ENCODE peak calls at places on chromosomes 7 and 10, in five cellular contexts. Z is HepG2, C is H1, J is K562, X is GM12878. S is an unnamed sample.

GRCh38 chr7:2785071-2785500 is 59.0 kb downstream of the GNA12 start:
- DNase-seq in C (no peak), J (no peak), Z (no peak), X (peak), S (no peak)

GRCh38 chr7:131071786-131072504 is 255.7 kb upstream of the MKLN1 start:
- DNase-seq in X (no peak), C (no peak), J (peak), Z (no peak), S (no peak)

GRCh38 chr10:2984682-2985081 is 82.7 kb upstream of the PFKP start:
- DNase-seq in Z (no peak), C (no peak), J (no peak), X (no peak), S (no peak)

GRCh38 chr10:87092356-87092860 is 2.2 kb downstream of the GLUD1 start:
- DNase-seq in J (no peak), X (no peak), Z (no peak), C (no peak), S (no peak)

GRCh38 chr10:133096616-133097269 is 9.0 kb downstream of the ADGRA1 start:
- DNase-seq in Z (no peak), J (no peak), C (no peak), X (no peak), S (no peak)

GRCh38 chr7:132430863-132431822 is 145.1 kb downstream of the PLXNA4 start:
- DNase-seq in X (no peak), J (no peak), C (no peak), Z (no peak), S (no peak)

GRCh38 chr10:18144928-18145327 is 4.7 kb downstream of the CACNB2 start:
- DNase-seq in C (no peak), J (no peak), X (no peak), Z (no peak), S (no peak)

GRCh38 chr7:4683884-4684565 is 1.9 kb downstream of the FOXK1 start:
- DNase-seq in C (no peak), X (peak), Z (peak), J (no peak), S (no peak)

GRCh38 chr7:40301486-40302065 is 166.8 kb downstream of the SUGCT start:
- DNase-seq in C (no peak), Z (no peak), X (no peak), J (no peak), S (no peak)

GRCh38 chr7:123522061-123522460 is 12.3 kb downstream of the IQUB start:
- DNase-seq in X (no peak), J (no peak), C (no peak), Z (no peak), S (no peak)

GRCh38 chr7:7803597-7804229 is 85.3 kb upstream of the RPA3 start:
- DNase-seq in J (no peak), Z (no peak), C (no peak), X (no peak), S (no peak)

GRCh38 chr10:12500406-12501303 is 151.3 kb downstream of the CAMK1D start:
- DNase-seq in Z (no peak), C (peak), X (no peak), J (no peak), S (no peak)

GRCh38 chr7:112157072-112157471 is 49.1 kb downstream of the DOCK4 start:
- DNase-seq in J (no peak), X (no peak), Z (no peak), C (no peak), S (no peak)

GRCh38 chr10:14560274-14560673 is 214.4 kb downstream of the FAM107B start:
- DNase-seq in Z (no peak), C (no peak), J (no peak), X (no peak), S (peak)

GRCh38 chr7:86091369-86091768 is 552.3 kb upstream of the GRM3 start:
- DNase-seq in J (no peak), X (no peak), Z (no peak), C (no peak), S (no peak)

GRCh38 chr10:48627984-48628609 is 23.2 kb upstream of the ARHGAP22 start:
- DNase-seq in Z (no peak), J (no peak), C (no peak), X (no peak), S (no peak)

GRCh38 chr10:48623607-48624132 is 18.8 kb upstream of the ARHGAP22 start:
- DNase-seq in Z (no peak), X (no peak), C (no peak), J (no peak), S (no peak)

GRCh38 chr10:48623009-48623408 is 18.1 kb upstream of the ARHGAP22 start:
- DNase-seq in Z (no peak), J (no peak), X (no peak), C (no peak), S (no peak)

GRCh38 chr10:48625013-48625412 is 20.1 kb upstream of the ARHGAP22 start:
- DNase-seq in Z (no peak), J (no peak), X (no peak), C (no peak), S (no peak)

DNA sequence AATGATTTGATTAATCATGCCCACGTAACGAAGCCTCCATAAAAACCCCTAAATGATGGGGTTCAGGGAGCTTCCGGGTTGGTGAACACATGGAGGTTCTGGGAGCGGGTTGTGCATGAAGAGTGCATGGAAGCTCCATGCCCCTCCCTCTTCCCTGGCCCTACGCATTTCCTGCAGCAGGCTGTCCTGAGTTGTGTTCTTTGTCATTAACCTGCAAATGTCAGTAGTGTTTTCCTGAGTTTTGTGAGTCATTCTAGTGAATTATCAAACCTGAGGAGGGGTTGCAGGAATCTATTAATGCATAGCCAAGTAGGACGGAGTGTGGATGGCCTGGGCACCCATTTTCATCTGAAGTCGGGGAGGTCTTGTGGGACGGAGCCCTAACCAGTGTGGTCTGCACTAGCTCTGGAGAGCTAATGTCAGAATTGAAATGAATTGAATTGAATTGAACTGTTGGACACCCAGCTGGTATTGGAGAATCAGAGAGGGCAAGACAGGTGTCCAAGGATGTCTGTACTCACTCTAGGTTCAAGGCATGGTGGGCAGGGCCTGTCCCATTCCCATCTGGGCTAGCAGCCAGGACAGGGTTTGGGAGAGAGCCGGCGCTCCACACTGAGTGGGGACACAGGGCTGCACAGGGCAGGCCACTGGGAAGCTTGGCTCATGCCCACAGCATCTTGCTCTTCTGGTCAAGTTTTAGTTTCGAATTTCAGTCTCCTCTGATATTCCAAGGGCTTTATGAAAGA is 22.3 kb upstream of the ARHGAP22 start:
- DNase-seq in Z (no peak), X (no peak), C (no peak), J (no peak), S (no peak)
- TF ChIP-seq ZNF274 in Z (no peak), X (no peak), C (no peak), J (no peak), S (no peak)

GRCh38 chr7:113664867-113665266 is 253.9 kb downstream of the PPP1R3A start:
- DNase-seq in Z (no peak), X (peak), C (no peak), J (no peak), S (no peak)

GRCh38 chr7:113657603-113658002 is 261.2 kb downstream of the PPP1R3A start:
- DNase-seq in Z (no peak), C (no peak), X (peak), J (no peak), S (no peak)

GRCh38 chr7:113659419-113659818 is 259.4 kb downstream of the PPP1R3A start:
- DNase-seq in Z (no peak), J (no peak), X (no peak), C (no peak), S (no peak)
- TF ChIP-seq MAX in Z (no peak), J (no peak), X (no peak), C (no peak), S (no peak)

GRCh38 chr10:80283119-80283518 is 6.3 kb downstream of the MAT1A start:
- DNase-seq in J (no peak), C (no peak), Z (no peak), X (no peak), S (no peak)
- TF ChIP-seq ZNF274 in J (no peak), C (no peak), Z (no peak), X (no peak), S (no peak)

GRCh38 chr7:25173184-25173583 is 48.1 kb upstream of the CYCS start:
- DNase-seq in X (no peak), C (no peak), Z (no peak), J (no peak), S (no peak)
- TF ChIP-seq MAX in X (no peak), C (no peak), Z (no peak), J (no peak), S (no peak)

DNA sequence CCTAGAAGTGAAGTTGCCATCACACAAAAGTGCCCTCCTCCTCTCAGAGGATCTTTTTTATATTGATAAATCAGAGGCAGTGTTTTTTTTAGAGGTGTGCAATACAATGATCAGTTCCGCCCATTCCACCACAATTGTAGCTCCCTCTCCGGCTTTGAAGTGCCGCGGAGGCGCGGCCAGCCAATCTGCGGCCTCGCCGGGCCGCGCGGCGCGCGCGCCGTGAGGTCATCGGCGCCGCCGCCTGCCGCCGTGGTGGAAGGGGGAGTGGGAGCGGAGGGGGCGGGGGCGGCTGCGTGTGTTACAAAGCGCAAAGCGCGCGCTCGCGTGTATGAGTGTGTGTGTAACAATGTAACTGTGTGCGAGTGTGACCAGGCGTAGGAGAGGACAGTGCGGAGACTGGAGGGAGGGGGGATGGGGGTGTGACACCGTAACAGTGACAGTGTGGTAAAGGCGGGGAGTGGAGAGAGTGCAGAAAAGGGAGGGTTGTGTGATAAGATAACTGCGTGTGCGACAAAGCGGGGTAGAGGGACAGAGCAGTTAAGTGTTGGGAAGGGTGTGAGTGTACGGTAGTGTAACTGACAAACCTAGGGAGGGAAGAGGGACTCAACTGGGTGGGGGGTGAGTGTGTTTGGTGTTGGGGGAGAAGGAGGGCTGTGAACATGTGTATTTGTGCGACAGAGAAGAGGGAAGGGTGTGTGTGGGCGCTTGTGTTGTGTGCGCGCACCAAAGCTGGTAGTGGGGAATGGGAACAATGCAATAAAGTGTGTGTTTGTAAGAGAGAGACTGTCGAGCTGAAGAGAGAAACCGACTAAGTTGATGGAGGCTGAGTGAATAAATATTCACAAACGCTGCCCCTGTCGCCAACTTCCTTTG is at the start of gene SP8:
- DNase-seq in Z (peak), X (no peak), J (peak), C (peak), S (no peak)
- TF ChIP-seq ZNF274 in Z (no peak), X (no peak), J (no peak), C (no peak), S (no peak)

GRCh38 chr7:140213684-140214074 is 36.9 kb upstream of the KDM7A start:
- DNase-seq in C (no peak), X (peak), Z (no peak), J (no peak), S (no peak)
- TF ChIP-seq MAX in C (no peak), X (no peak), Z (no peak), J (no peak), S (no peak)

DNA sequence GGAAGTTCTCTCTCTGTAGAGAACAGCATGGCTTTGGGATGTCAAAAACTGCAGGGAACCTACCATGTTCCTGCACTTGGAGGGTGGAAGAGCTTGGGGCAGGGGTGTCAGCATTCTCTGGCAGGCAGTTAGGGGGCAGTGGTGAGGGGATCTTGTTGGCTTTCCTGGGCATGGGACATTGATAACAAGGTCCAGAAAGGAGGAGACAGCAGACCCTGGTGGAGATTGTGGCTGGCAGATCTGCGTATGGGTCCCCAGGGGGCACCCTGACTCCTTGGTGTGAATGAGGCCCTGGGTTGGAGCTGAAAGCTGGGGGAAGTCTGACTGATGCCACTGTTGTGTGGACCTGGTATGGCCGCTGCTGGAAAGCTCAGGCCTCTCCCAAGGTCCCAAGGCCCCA is 22.9 kb upstream of the CAMK2B start:
- DNase-seq in C (peak), J (peak), Z (peak), X (no peak), S (peak)
- TF ChIP-seq ZNF274 in C (no peak), J (no peak), Z (no peak), X (no peak), S (no peak)

GRCh38 chr10:124744688-124745055 is 494 bp upstream of the FAM53B start:
- DNase-seq in X (no peak), Z (peak), J (no peak), C (no peak), S (peak)
- TF ChIP-seq MAX in X (no peak), Z (no peak), J (no peak), C (no peak), S (no peak)

GRCh38 chr7:38932509-38933168 is 23.6 kb upstream of the VPS41 start:
- DNase-seq in C (peak), X (peak), J (peak), Z (peak), S (peak)
- TF ChIP-seq ZNF274 in C (no peak), X (no peak), J (no peak), Z (no peak), S (no peak)